ENCODE peak calls at places on chromosomes 12 and 14, in nine cellular contexts. J, A, M, S, D, Q, P, T and E are unnamed samples.

GRCh38 chr14:68627868-68628604 is 164.8 kb downstream of the ZFP36L1 start:
- DNase-seq in J (no peak), P (peak; percentile 53), A (no peak), Q (peak; percentile 88), T (peak; percentile 88), S (peak; percentile 77), M (peak; percentile 96), D (no peak), E (peak; percentile 70)

GRCh38 chr14:93426750-93427149 is 4.0 kb upstream of the UNC79 start:
- DNase-seq in Q (no peak), S (no peak), D (no peak), A (no peak), M (no peak), J (no peak), T (no peak), P (no peak), E (no peak)

GRCh38 chr14:74475678-74476077 is 17.4 kb downstream of the NPC2 start:
- DNase-seq in Q (no peak), J (peak; percentile 69), S (no peak), A (no peak), M (no peak), T (no peak), D (no peak), P (no peak), E (no peak)

GRCh38 chr12:89346741-89347324 is 5.5 kb downstream of the DUSP6 start:
- DNase-seq in S (peak; percentile 50), T (peak; percentile 25), A (no peak), Q (no peak), D (peak; percentile 99), M (no peak), J (peak; percentile 38), P (no peak), E (peak; percentile 64)

GRCh38 chr14:32226051-32226450 is 23.0 kb upstream of the RNU6-8 start:
- DNase-seq in P (no peak), T (no peak), A (no peak), J (no peak), Q (no peak), D (no peak), M (no peak), S (no peak), E (no peak)

GRCh38 chr12:95439578-95440230 is 34.2 kb upstream of the METAP2 start:
- DNase-seq in T (no peak), D (no peak), S (no peak), A (no peak), J (no peak), Q (no peak), P (no peak), M (no peak), E (no peak)

GRCh38 chr12:78328524-78328923 is 497.8 kb downstream of the NAV3 start:
- DNase-seq in T (no peak), D (no peak), A (no peak), M (no peak), P (no peak), Q (no peak), J (no peak), S (no peak), E (no peak)

GRCh38 chr14:89262041-89262440 is 155.0 kb downstream of the FOXN3 start:
- DNase-seq in P (no peak), Q (no peak), D (no peak), A (no peak), J (no peak), S (no peak), M (no peak), T (no peak), E (no peak)

GRCh38 chr14:69323266-69323966 is 63.5 kb downstream of the GALNT16 start:
- DNase-seq in J (no peak), S (no peak), Q (peak; percentile 47), A (no peak), P (no peak), M (no peak), T (no peak), D (no peak), E (no peak)

GRCh38 chr12:114420553-114420952 is 14.6 kb upstream of the TBX5 start:
- DNase-seq in J (no peak), S (no peak), P (no peak), T (no peak), M (no peak), D (no peak), Q (no peak), A (no peak), E (no peak)

GRCh38 chr14:53975444-53975843 is 18.8 kb upstream of the BMP4 start:
- DNase-seq in A (no peak), M (no peak), Q (no peak), D (no peak), J (no peak), P (no peak), S (no peak), T (no peak), E (no peak)

GRCh38 chr14:55593698-55594097 is 13.7 kb downstream of the KTN1 start:
- DNase-seq in M (no peak), D (no peak), S (no peak), P (no peak), A (no peak), Q (no peak), J (no peak), T (no peak), E (no peak)

GRCh38 chr12:42130670-42131402 is 13.8 kb downstream of the GXYLT1 start:
- DNase-seq in D (peak; percentile 16), A (no peak), S (peak; percentile 39), J (peak; percentile 76), M (no peak), P (no peak), T (no peak), Q (no peak), E (peak; percentile 57)